ENCODE peak calls at places on chromosomes 16 and 17, in four cellular contexts. P is H1, A is K562, U is SK-N-SH. J is an unnamed sample.

GRCh38 chr16:82660078-82660645 is 33.4 kb downstream of the CDH13 start:
- DNase-seq in P (no peak), A (no peak), U (no peak), J (no peak)

GRCh38 chr16:11258553-11259287 is 2.7 kb upstream of the SOCS1 start:
- DNase-seq in P (no peak), A (no peak), U (peak; percentile 50), J (no peak)

GRCh38 chr17:29138184-29138955 is 41.8 kb downstream of the MYO18A start:
- DNase-seq in P (no peak), A (no peak), U (no peak), J (no peak)

GRCh38 chr16:86207350-86207749 is 303.0 kb upstream of the FOXF1 start:
- DNase-seq in P (no peak), A (no peak), U (no peak), J (no peak)

GRCh38 chr17:78411241-78411855 is 32.9 kb downstream of the PGS1 start:
- DNase-seq in P (no peak), A (peak; percentile 86), U (no peak), J (no peak)

GRCh38 chr16:50636865-50637374 is 44.2 kb downstream of the SNX20 start:
- DNase-seq in P (no peak), A (no peak), U (no peak), J (no peak)

GRCh38 chr17:40914456-40914855 is 23.0 kb downstream of the KRT23 start:
- DNase-seq in P (no peak), A (no peak), U (no peak), J (no peak)

GRCh38 chr16:68472581-68472980 is 24.3 kb upstream of the SMPD3 start:
- DNase-seq in P (no peak), A (no peak), U (no peak), J (no peak)

GRCh38 chr17:17179371-17179827 is 26.7 kb downstream of the PLD6 start:
- DNase-seq in P (no peak), A (no peak), U (no peak), J (no peak)

GRCh38 chr16:65105173-65105572 is 16.7 kb downstream of the CDH11 start:
- DNase-seq in P (no peak), A (no peak), U (no peak), J (no peak)

GRCh38 chr17:68843522-68843921 is 111.7 kb downstream of the ABCA8 start:
- DNase-seq in P (no peak), A (no peak), U (no peak), J (no peak)

GRCh38 chr16:22732959-22733358 is 81.0 kb upstream of the HS3ST2 start:
- DNase-seq in P (no peak), A (no peak), U (no peak), J (no peak)

GRCh38 chr17:51230306-51230705 is 29.5 kb downstream of the MBTD1 start:
- DNase-seq in P (no peak), A (no peak), U (no peak), J (no peak)

GRCh38 chr16:10325783-10326543 is 59.9 kb upstream of the ATF7IP2 start:
- DNase-seq in P (no peak), A (peak; percentile 59), U (no peak), J (no peak)

GRCh38 chr17:9726291-9726690 is 65.1 kb downstream of the DHRS7C start:
- DNase-seq in P (no peak), A (no peak), U (no peak), J (no peak)
- TF ChIP-seq GABPA in P (no peak), A (no peak), U (no peak), J (no peak)

GRCh38 chr17:5325851-5326250 is 43.8 kb downstream of the RABEP1 start:
- DNase-seq in P (no peak), A (no peak), U (no peak), J (no peak)
- TF ChIP-seq CTCF in P (no peak), A (no peak), U (no peak), J (no peak)

GRCh38 chr16:48479955-48480354 is 94.7 kb upstream of the SIAH1 start:
- DNase-seq in P (no peak), A (no peak), U (no peak), J (no peak)
- TF ChIP-seq GABPA in P (no peak), A (no peak), U (no peak), J (no peak)

GRCh38 chr17:67359960-67360817 is 6.2 kb downstream of the PSMD12 start:
- DNase-seq in P (no peak), A (peak; percentile 48), U (peak; percentile 67), J (no peak)
- TF ChIP-seq CTCF in P (peak; percentile 50), A (peak; percentile 50), U (peak; percentile 66), J (no peak)

DNA sequence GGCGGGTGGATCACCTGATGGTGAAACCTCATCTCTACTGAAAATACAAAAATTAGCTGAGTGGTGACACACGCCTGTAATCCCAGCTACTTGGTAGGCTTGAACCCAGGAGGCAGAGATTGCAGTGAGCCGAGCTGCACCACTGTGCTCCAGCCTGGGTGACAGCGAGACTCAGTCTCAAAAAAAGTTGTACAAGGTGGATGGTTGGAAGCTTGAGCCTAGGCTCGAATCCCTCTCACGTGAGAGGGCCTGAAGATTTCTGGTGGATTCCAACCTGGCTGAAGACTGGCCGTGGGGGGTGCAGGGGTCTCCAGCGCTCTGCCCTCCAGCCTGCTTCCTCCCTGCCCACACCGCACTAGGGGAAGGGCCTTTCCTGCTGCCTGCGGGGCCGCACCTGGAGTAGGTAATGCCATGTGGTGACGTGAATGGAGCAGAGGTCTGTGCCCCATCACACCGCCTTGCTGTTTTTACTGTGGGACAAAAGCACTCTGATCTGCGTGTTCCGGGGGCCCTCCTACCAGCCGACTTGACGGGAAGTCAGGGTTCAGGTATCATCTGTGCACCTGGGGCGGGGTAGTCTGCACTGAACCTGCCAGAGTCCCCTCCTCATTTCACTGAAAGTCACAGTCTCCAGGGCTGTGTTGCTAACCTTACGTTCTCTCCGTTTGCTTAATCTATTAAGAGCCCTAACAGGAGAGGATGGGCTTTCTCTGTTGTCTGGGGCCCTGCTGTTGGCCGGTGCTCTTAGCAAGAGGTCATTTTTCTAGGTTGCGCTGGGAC is 4.2 kb downstream of the RPL13 start:
- DNase-seq in P (no peak), A (peak; percentile 51), U (no peak), J (peak; percentile 17)
- TF ChIP-seq GABPA in P (no peak), A (no peak), U (no peak), J (no peak)

DNA sequence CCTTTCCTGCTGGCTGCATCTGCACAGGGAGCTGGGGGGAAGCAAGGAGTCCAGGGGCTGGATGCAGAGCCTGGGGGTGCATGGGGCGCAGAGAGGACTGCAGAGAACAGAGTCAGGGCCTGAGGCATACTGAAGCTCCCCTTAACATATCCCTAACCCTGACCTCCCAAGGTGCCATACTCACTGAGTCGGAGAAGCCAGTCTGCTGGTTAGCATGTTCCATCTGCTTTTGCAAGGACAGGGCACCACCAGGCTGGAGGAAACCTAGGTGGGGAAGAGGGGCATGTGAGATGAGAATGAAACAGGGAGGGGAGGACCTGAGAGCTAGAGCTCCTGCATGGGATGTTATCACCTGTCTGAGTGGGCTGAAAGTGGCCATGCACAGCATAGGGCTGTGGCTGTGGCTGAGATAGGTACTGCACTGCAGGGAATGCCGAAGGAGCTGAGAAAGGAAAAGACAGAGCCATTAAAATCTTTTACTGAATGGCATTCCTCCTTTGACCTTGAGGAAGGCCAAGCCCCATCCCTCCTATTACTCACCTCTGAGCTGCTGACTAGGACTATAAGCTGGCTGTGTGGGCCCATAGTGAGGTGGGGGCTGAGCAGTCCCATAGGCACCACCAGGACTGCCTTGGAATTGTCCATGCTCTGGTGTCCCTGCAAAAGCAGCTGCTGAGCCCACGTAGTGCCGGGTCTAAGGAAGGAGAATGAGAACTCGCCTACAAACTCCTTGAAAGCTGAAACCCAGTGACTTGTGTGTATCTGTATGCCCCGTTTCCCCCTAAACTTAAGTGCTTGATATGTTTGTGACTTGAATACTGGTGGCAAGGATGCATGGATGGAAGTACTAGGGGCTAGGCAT is 1.9 kb downstream of the GPS2 start:
- DNase-seq in P (no peak), A (peak; percentile 51), U (no peak), J (no peak)
- TF ChIP-seq CTCF in P (peak; percentile 18), A (no peak), U (peak; percentile 27), J (no peak)

GRCh38 chr16:67241008-67241900 is 6.0 kb downstream of the FHOD1 start:
- DNase-seq in P (no peak), A (peak; percentile 83), U (no peak), J (no peak)
- TF ChIP-seq GABPA in P (no peak), A (no peak), U (no peak), J (no peak)

DNA sequence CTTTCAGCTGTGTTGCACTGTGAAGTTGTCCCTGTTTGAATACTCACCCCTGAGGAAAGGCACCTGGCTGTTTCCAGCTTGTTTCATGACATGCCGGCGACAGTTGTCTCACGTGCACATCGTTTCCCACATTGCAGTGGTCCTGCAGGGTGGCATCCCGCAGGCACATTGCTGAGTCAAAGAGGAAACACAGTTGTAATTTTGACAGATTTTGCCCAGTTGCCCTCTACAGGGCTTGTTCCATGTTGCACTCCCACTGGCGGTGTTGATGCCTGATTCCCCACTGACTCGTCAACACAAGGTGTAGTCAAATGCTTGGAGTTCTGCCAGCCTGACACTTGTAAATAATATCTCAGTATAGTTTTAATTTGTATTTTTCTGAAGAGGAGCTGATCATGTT is 23.8 kb downstream of the EPN2 start:
- DNase-seq in P (no peak), A (no peak), U (no peak), J (no peak)
- TF ChIP-seq CTCF in P (peak; percentile 21), A (no peak), U (peak; percentile 10), J (no peak)

GRCh38 chr16:88783391-88784073 is 1.5 kb downstream of the PIEZO1 start:
- DNase-seq in P (no peak), A (no peak), U (no peak), J (no peak)

GRCh38 chr16:88780100-88781062 is 4.6 kb downstream of the PIEZO1 start:
- DNase-seq in P (no peak), A (peak; percentile 82), U (no peak), J (no peak)

GRCh38 chr16:88782454-88783390 is 2.3 kb downstream of the PIEZO1 start:
- DNase-seq in P (no peak), A (peak; percentile 65), U (no peak), J (no peak)

GRCh38 chr16:88779406-88780099 is 5.5 kb downstream of the PIEZO1 start:
- DNase-seq in P (no peak), A (peak; percentile 56), U (no peak), J (no peak)

DNA sequence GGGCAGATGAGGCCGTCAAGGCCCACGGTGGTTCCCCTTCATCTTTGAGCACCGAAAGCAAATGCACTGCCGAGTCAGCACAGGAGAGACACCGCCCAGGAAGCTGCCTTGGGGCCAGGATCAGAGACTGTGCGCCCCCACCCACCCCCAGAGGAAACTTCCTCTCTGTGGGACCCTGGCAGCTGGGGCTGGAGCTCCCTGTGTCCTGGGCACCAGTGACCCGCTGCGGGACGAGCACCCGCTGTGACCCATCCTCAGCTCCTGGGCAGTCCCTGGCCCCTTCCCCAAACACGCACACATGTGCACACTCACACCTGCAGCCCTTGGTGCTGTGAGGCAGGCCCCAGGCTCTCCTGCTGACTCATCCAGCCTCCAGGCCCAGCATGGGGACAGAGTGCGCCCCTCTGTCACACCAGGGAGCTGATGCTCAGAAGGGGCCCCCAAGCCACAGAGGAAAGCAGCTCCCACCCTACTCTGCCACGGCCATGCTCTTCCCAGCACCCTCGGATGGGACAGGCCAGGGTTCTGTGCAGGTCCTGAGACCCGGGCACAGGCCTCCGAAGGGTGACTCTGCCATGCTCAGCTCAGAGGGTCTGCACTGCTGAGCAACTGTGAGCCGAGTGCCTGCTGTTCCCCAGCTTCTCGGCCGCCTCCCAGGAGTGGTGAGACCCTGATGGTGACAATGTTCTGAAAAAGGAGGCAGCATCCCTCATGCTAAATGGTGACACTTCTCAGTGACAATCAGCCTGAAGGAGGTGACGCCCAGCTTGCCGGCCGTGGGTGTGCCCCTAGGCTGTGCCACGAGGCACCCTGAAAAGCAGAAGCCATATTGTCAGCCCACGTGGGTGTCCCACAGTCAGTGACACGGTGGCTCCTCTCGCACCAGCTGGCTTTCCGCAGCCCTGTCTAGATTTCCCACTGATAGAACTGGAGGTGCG is 3.6 kb downstream of the PIEZO1 start:
- DNase-seq in P (no peak), A (peak; percentile 86), U (no peak), J (peak; percentile 62)
- TF ChIP-seq GABPA in P (no peak), A (peak; percentile 50), U (no peak), J (no peak)